ENCODE peak calls at places on chromosomes 2 and 18, in nine cellular contexts. R is A549; H is GM19239; W is iris pigment epithelial cell; E is activated CD8-positive, alpha-beta memory T cell treated with anti-CD3 and anti-CD28 coated beads for 24 hours; X is aorta; T is CD4-positive, alpha-beta T cell; B is amygdala; F is AG10803. V is an unnamed sample.

GRCh38 chr2:189633392-189633811 is 27.9 kb upstream of the ASNSD1 start:
- DNase-seq in R (no peak), H (no peak), W (no peak), E (no peak), X (no peak), T (no peak), B (no peak), F (no peak), V (no peak)

GRCh38 chr2:180562378-180562777 is 418.0 kb upstream of the UBE2E3 start:
- DNase-seq in R (no peak), H (no peak), W (no peak), E (no peak), X (no peak), T (no peak), B (no peak), F (no peak), V (no peak)

GRCh38 chr2:64487256-64488049 is 33.5 kb downstream of the LGALSL start:
- DNase-seq in R (no peak), H (no peak), W (no peak), E (no peak), X (no peak), T (no peak), B (no peak), F (no peak), V (no peak)

GRCh38 chr2:101754613-101755012 is 57.1 kb downstream of the MAP4K4 start:
- DNase-seq in R (peak; percentile 35), H (no peak), W (peak; percentile 62), E (no peak), X (no peak), T (no peak), B (no peak), F (peak; percentile 72), V (no peak)

GRCh38 chr2:121386707-121387106 is 101.7 kb upstream of the TFCP2L1 start:
- DNase-seq in R (no peak), H (no peak), W (peak; percentile 85), E (no peak), X (no peak), T (no peak), B (no peak), F (peak; percentile 44), V (no peak)

GRCh38 chr2:160252278-160252887 is 52.3 kb upstream of the ITGB6 start:
- DNase-seq in R (peak; percentile 62), H (no peak), W (no peak), E (no peak), X (no peak), T (no peak), B (no peak), F (peak; percentile 40), V (peak; percentile 13)

GRCh38 chr2:109382236-109382930 is 231.4 kb downstream of the SEPTIN10 start:
- DNase-seq in R (no peak), H (no peak), W (no peak), E (peak; percentile 19), X (no peak), T (no peak), B (no peak), F (no peak), V (no peak)

GRCh38 chr2:46732127-46732526 is 183.5 kb downstream of the MCFD2 start:
- DNase-seq in R (no peak), H (no peak), W (no peak), E (no peak), X (no peak), T (no peak), B (no peak), F (no peak), V (no peak)

GRCh38 chr2:109526442-109526970 is 87.3 kb downstream of the SEPTIN10 start:
- DNase-seq in R (no peak), H (no peak), W (no peak), E (peak; percentile 26), X (no peak), T (no peak), B (no peak), F (no peak), V (no peak)

GRCh38 chr2:197240713-197241050 is 69.9 kb downstream of the ANKRD44 start:
- DNase-seq in R (no peak), H (no peak), W (no peak), E (no peak), X (no peak), T (no peak), B (no peak), F (no peak), V (no peak)

GRCh38 chr2:20647211-20647610 is 3.7 kb downstream of the HS1BP3 start:
- DNase-seq in R (no peak), H (no peak), W (no peak), E (no peak), X (no peak), T (no peak), B (no peak), F (no peak), V (no peak)

GRCh38 chr18:615773-616172 is 19.0 kb downstream of the CLUL1 start:
- DNase-seq in R (no peak), H (no peak), W (no peak), E (no peak), X (no peak), T (no peak), B (no peak), F (no peak), V (no peak)

GRCh38 chr2:53356291-53356905 is 411.2 kb upstream of the CHAC2 start:
- DNase-seq in R (peak; percentile 5), H (no peak), W (no peak), E (no peak), X (no peak), T (no peak), B (no peak), F (no peak), V (no peak)